ENCODE peak calls at places on chromosomes 1 and 21, in five cellular contexts. D, E, Y, Q and P are unnamed samples.

GRCh38 chr1:151133339-151133761 is 13.1 kb downstream of the SEMA6C start:
- DNase-seq in D (no peak), E (peak), Y (no peak), Q (peak), P (no peak)

GRCh38 chr1:7104053-7104738 is 318.9 kb downstream of the CAMTA1 start:
- DNase-seq in D (no peak), E (no peak), Y (no peak), Q (no peak), P (no peak)

GRCh38 chr1:198167436-198167934 is 10.7 kb downstream of the NEK7 start:
- DNase-seq in D (peak), E (no peak), Y (no peak), Q (peak), P (no peak)

GRCh38 chr1:6148497-6149241 is 31.5 kb downstream of the CHD5 start:
- DNase-seq in D (no peak), E (peak), Y (no peak), Q (no peak), P (peak)

GRCh38 chr1:245195398-245195797 is 40.6 kb downstream of the KIF26B start:
- DNase-seq in D (no peak), E (peak), Y (no peak), Q (no peak), P (no peak)

GRCh38 chr1:232728507-232729263 is 76.5 kb upstream of the MAP10 start:
- DNase-seq in D (peak), E (no peak), Y (no peak), Q (peak), P (no peak)

GRCh38 chr1:1910651-1911389 is 4.2 kb upstream of the CALML6 start:
- DNase-seq in D (no peak), E (peak), Y (no peak), Q (no peak), P (peak)

GRCh38 chr1:239593527-239593926 is 207.2 kb downstream of the CHRM3 start:
- DNase-seq in D (no peak), E (no peak), Y (no peak), Q (no peak), P (no peak)

GRCh38 chr1:150322310-150322709 is 977 bp downstream of the PRPF3 start:
- DNase-seq in D (no peak), E (no peak), Y (peak), Q (peak), P (no peak)

GRCh38 chr1:177091036-177091435 is 73.5 kb downstream of the ASTN1 start:
- DNase-seq in D (peak), E (no peak), Y (no peak), Q (no peak), P (no peak)

GRCh38 chr1:59006309-59006698 is 222.5 kb upstream of the JUN start:
- DNase-seq in D (no peak), E (peak), Y (no peak), Q (no peak), P (no peak)

GRCh38 chr1:153548722-153549695 is at the start of gene S100A3:
- DNase-seq in D (peak), E (peak), Y (no peak), Q (peak), P (peak)

GRCh38 chr1:219567341-219567947 is 45.5 kb downstream of the ZC3H11B start:
- DNase-seq in D (peak), E (no peak), Y (peak), Q (peak), P (no peak)

GRCh38 chr1:24903011-24903461 is 27.0 kb downstream of the RUNX3 start:
- DNase-seq in D (no peak), E (no peak), Y (no peak), Q (no peak), P (no peak)

GRCh38 chr1:202210370-202210769 is 16.8 kb downstream of the LGR6 start:
- DNase-seq in D (peak), E (peak), Y (no peak), Q (peak), P (no peak)

GRCh38 chr1:3743421-3743820 is 8.8 kb upstream of the CCDC27 start:
- DNase-seq in D (no peak), E (no peak), Y (no peak), Q (no peak), P (no peak)

GRCh38 chr1:87294633-87295032 is 34.0 kb upstream of the LMO4 start:
- DNase-seq in D (no peak), E (no peak), Y (no peak), Q (no peak), P (no peak)

GRCh38 chr1:5798151-5798730 is 194.0 kb downstream of the NPHP4 start:
- DNase-seq in D (no peak), E (peak), Y (peak), Q (no peak), P (no peak)

GRCh38 chr21:35658242-35658641 is 402.1 kb downstream of the SETD4 start:
- DNase-seq in D (peak), E (no peak), Y (no peak), Q (peak), P (no peak)

GRCh38 chr21:32978346-32979270 is 47.1 kb upstream of the OLIG2 start:
- DNase-seq in D (no peak), E (no peak), Y (no peak), Q (no peak), P (no peak)

GRCh38 chr1:158728510-158729225 is 8.1 kb upstream of the OR6K3 start:
- DNase-seq in D (no peak), E (no peak), Y (no peak), Q (no peak), P (no peak)

GRCh38 chr1:161733526-161733925 is 12.2 kb downstream of the FCRLB start:
- DNase-seq in D (peak), E (no peak), Y (no peak), Q (peak), P (no peak)

GRCh38 chr1:15951341-15952153 is 24.4 kb downstream of the ZBTB17 start:
- DNase-seq in D (no peak), E (peak), Y (no peak), Q (no peak), P (no peak)

GRCh38 chr1:15948600-15949452 is 27.1 kb downstream of the ZBTB17 start:
- DNase-seq in D (peak), E (no peak), Y (no peak), Q (peak), P (peak)

GRCh38 chr1:15949453-15950245 is 26.3 kb downstream of the ZBTB17 start:
- DNase-seq in D (peak), E (peak), Y (peak), Q (peak), P (peak)

GRCh38 chr1:15950763-15951295 is 25.1 kb downstream of the ZBTB17 start:
- DNase-seq in D (peak), E (no peak), Y (no peak), Q (peak), P (no peak)

DNA sequence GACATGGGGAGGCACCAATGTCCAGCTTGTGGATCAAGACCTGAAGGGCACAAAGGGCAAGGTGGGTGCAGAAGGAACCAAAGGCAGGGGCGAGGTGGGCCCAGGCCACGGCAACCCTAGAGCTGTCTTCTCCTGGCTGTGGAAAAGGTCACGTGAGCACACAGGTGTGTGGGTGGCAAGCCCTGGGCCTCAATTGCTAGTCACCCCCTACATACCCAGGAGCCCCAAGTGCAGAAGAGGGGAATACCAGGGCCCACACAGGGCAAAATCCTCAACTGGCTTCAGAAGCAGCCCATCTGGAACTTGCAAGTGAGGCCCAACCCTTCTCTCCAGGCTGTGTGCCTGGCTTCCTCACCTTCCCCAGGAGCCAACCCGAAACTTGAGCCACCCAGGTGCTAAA is 25.6 kb downstream of the ZBTB17 start:
- DNase-seq in D (no peak), E (no peak), Y (no peak), Q (no peak), P (no peak)
- H3K27ac ChIP-seq in D (peak), E (peak), Y (no peak), Q (peak), P (peak)

GRCh38 chr1:101310484-101310883 is 73.7 kb downstream of the S1PR1 start:
- DNase-seq in D (no peak), E (no peak), Y (no peak), Q (no peak), P (no peak)

GRCh38 chr1:101308001-101308659 is 71.3 kb downstream of the S1PR1 start:
- DNase-seq in D (no peak), E (no peak), Y (no peak), Q (no peak), P (no peak)

GRCh38 chr1:101308935-101309333 is 72.1 kb downstream of the S1PR1 start:
- DNase-seq in D (no peak), E (peak), Y (no peak), Q (no peak), P (no peak)

GRCh38 chr1:101311146-101311892 is 74.5 kb downstream of the S1PR1 start:
- DNase-seq in D (no peak), E (no peak), Y (no peak), Q (no peak), P (no peak)

GRCh38 chr1:101309334-101310221 is 72.8 kb downstream of the S1PR1 start:
- DNase-seq in D (peak), E (peak), Y (peak), Q (peak), P (peak)
- H3K9ac ChIP-seq in D (no peak), E (no peak), Y (peak), Q (no peak), P (no peak)

DNA sequence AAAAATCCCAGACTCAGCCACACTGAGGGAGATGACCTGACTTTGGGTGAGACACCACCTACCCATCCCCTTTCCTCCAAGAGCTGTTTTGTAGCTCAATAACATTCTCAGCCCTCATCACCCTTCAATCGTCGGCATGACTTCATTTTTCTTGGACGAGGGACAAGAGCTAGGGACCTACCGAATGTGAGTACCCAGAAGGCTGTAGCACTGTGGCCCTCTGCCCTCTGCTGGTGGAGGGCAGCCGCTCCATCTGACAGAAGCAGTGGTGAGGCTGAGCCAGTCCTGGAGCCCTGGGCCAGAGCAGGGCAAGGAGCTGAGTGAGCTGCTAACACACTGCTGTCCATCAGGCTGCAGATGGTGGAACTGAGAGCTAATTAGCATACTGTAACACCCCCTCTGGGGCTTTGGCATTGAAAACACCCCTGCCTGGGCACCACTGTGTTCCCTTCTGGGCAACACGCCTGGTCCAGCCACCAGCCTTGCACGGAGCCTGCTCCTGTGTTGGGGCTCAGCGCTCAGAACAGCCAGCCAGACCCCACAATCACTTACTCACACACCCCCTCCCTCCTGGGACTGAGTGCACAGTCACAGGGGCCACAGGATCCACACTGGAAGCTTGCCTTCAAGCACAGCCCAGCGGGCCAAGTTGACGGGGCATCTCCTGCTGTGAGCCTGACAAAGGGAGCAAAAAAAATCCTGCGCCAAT is 18.3 kb upstream of the ALPL start:
- DNase-seq in D (peak), E (peak), Y (peak), Q (peak), P (peak)
- TF ChIP-seq CTCF in D (peak), E (peak), Y (peak), Q (peak), P (peak)

GRCh38 chr1:183279835-183280234 is 93.8 kb downstream of the LAMC2 start:
- DNase-seq in D (peak), E (no peak), Y (peak), Q (peak), P (no peak)
- H3K27ac ChIP-seq in D (peak), E (no peak), Y (no peak), Q (peak), P (peak)

GRCh38 chr1:15680614-15681345 is 3.3 kb upstream of the PLEKHM2 start:
- DNase-seq in D (peak), E (no peak), Y (peak), Q (peak), P (no peak)
- H3K9ac ChIP-seq in D (no peak), E (no peak), Y (no peak), Q (no peak), P (no peak)

GRCh38 chr1:194164755-194165154 is 978.3 kb upstream of the B3GALT2 start:
- DNase-seq in D (no peak), E (no peak), Y (no peak), Q (no peak), P (no peak)

GRCh38 chr1:194155962-194156361 is 969.5 kb upstream of the B3GALT2 start:
- DNase-seq in D (no peak), E (no peak), Y (no peak), Q (no peak), P (no peak)

GRCh38 chr1:194161591-194161990 is 975.2 kb upstream of the B3GALT2 start:
- DNase-seq in D (peak), E (no peak), Y (no peak), Q (no peak), P (no peak)

DNA sequence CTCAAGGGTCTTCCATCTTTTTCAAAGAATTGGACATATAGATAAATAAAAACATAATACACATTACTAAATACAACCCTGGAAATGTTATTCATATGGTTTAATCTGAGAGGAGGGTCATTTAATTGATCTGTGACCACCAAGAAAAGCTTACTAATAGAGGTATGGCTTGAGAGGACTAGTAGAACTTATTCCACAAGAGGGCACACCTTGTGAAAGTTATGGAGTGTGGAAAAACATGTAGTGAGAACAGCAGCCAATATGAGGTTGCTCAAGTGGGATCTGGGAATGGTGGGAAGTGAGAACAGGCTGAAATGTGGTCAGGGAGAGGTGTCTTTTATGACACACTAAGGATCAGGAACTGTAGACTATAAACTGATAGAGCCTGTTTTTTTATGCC is 973.5 kb upstream of the B3GALT2 start:
- DNase-seq in D (peak), E (no peak), Y (no peak), Q (peak), P (no peak)
- TF ChIP-seq CTCF in D (no peak), E (peak), Y (no peak), Q (no peak), P (no peak)